ENCODE peak calls at places on chromosomes 6 and 20, in eight cellular contexts. D is pancreas, O is tibial artery, G is GM23248, Q is ovary, U is IMR-90, W is AG04450, I is HTR-8/SVneo. L is an unnamed sample.

GRCh38 chr6:19024737-19025136 is 637.6 kb downstream of the RNF144B start:
- DNase-seq in D (no peak), O (no peak), G (peak; percentile 52), Q (no peak), U (peak; percentile 15), W (no peak), I (peak; percentile 3), L (peak; percentile 5)

GRCh38 chr6:151497935-151498726 is 4.3 kb downstream of the CCDC170 start:
- DNase-seq in D (no peak), O (no peak), G (peak; percentile 11), Q (no peak), U (peak; percentile 2), W (no peak), I (no peak), L (peak; percentile 55)

GRCh38 chr6:28117386-28118050 is 6.9 kb upstream of the ZSCAN16 start:
- DNase-seq in D (no peak), O (no peak), G (peak; percentile 45), Q (no peak), U (no peak), W (no peak), I (no peak), L (no peak)

GRCh38 chr6:128131566-128131965 is 230.7 kb upstream of the THEMIS start:
- DNase-seq in D (no peak), O (no peak), G (peak; percentile 13), Q (no peak), U (peak; percentile 65), W (no peak), I (no peak), L (peak; percentile 11)

GRCh38 chr6:116386581-116387299 is 16.0 kb downstream of the DSE start:
- DNase-seq in D (no peak), O (no peak), G (peak; percentile 76), Q (no peak), U (peak; percentile 80), W (no peak), I (no peak), L (peak; percentile 84)

GRCh38 chr6:45574885-45575284 is 197.2 kb upstream of the SUPT3H start:
- DNase-seq in D (no peak), O (no peak), G (no peak), Q (no peak), U (no peak), W (no peak), I (no peak), L (no peak)

GRCh38 chr6:4352731-4353130 is 217.4 kb upstream of the ECI2 start:
- DNase-seq in D (no peak), O (no peak), G (peak; percentile 19), Q (no peak), U (peak; percentile 34), W (no peak), I (no peak), L (peak; percentile 26)

GRCh38 chr6:106525111-106525884 is 104.0 kb downstream of the RTN4IP1 start:
- DNase-seq in D (no peak), O (no peak), G (no peak), Q (no peak), U (no peak), W (no peak), I (no peak), L (no peak)

GRCh38 chr6:108744244-108744972 is 103.8 kb upstream of the ARMC2 start:
- DNase-seq in D (no peak), O (no peak), G (no peak), Q (no peak), U (no peak), W (no peak), I (no peak), L (no peak)

GRCh38 chr6:42404494-42404893 is 47.2 kb downstream of the TRERF1 start:
- DNase-seq in D (no peak), O (no peak), G (peak; percentile 85), Q (no peak), U (peak; percentile 68), W (no peak), I (peak; percentile 69), L (peak; percentile 76)

GRCh38 chr6:122322824-122323223 is 76.6 kb upstream of the HSF2 start:
- DNase-seq in D (no peak), O (no peak), G (peak; percentile 33), Q (no peak), U (peak; percentile 3), W (no peak), I (no peak), L (peak; percentile 68)

GRCh38 chr6:120764312-120764711 is 570.0 kb downstream of the TBC1D32 start:
- DNase-seq in D (no peak), O (no peak), G (no peak), Q (no peak), U (no peak), W (no peak), I (no peak), L (no peak)

GRCh38 chr20:17403496-17403895 is 127.7 kb downstream of the BFSP1 start:
- DNase-seq in D (no peak), O (no peak), G (no peak), Q (no peak), U (no peak), W (no peak), I (no peak), L (no peak)

GRCh38 chr6:21176197-21176596 is 417.4 kb upstream of the SOX4 start:
- DNase-seq in D (no peak), O (no peak), G (no peak), Q (no peak), U (no peak), W (no peak), I (no peak), L (no peak)

GRCh38 chr20:46040902-46041535 is 12.0 kb downstream of the SLC12A5 start:
- DNase-seq in D (no peak), O (no peak), G (peak; percentile 50), Q (peak; percentile 68), U (peak; percentile 26), W (no peak), I (peak; percentile 89), L (peak; percentile 45)

GRCh38 chr6:111096246-111096645 is 8.9 kb downstream of the SLC16A10 start:
- DNase-seq in D (peak; percentile 91), O (no peak), G (no peak), Q (no peak), U (no peak), W (no peak), I (no peak), L (no peak)

L was measured in mesenchymal stem cell.